ENCODE peak calls at places on chromosomes 13 and 19, in five cellular contexts. One of them, this sample, is unnamed. For H3K36me3, the result is how much of the 10 kb centered on the place peaks cover.

GRCh38 chr19:800360-801029 is 3.2 kb downstream of the PTBP1 start:
- DNase-seq in uterus: no peak
- DNase-seq in upper lobe of left lung: peak
- DNase-seq in body of pancreas: peak
- DNase-seq in IMR-90: no peak
- DNase-seq in this sample: no peak

GRCh38 chr13:50400035-50400726 is 384.9 kb downstream of the KCNRG start:
- DNase-seq in upper lobe of left lung: no peak
- DNase-seq in body of pancreas: peak
- DNase-seq in uterus: peak
- DNase-seq in IMR-90: peak
- DNase-seq in this sample: no peak

GRCh38 chr13:31172001-31172400 is 10.3 kb upstream of the HSPH1 start:
- DNase-seq in uterus: no peak
- DNase-seq in IMR-90: peak
- DNase-seq in body of pancreas: no peak
- DNase-seq in upper lobe of left lung: no peak
- DNase-seq in this sample: no peak

GRCh38 chr19:17078920-17079709 is 3.5 kb downstream of the MYO9B start:
- DNase-seq in upper lobe of left lung: peak
- DNase-seq in uterus: no peak
- DNase-seq in IMR-90: peak
- DNase-seq in body of pancreas: no peak
- DNase-seq in this sample: no peak

GRCh38 chr13:112067871-112068305 is 939 bp downstream of the SOX1 start:
- DNase-seq in upper lobe of left lung: no peak
- DNase-seq in IMR-90: no peak
- DNase-seq in body of pancreas: no peak
- DNase-seq in uterus: no peak
- DNase-seq in this sample: no peak

GRCh38 chr13:49436890-49437289 is 7.0 kb downstream of the CAB39L start:
- DNase-seq in body of pancreas: no peak
- DNase-seq in IMR-90: peak
- DNase-seq in uterus: peak
- DNase-seq in upper lobe of left lung: no peak
- DNase-seq in this sample: peak

GRCh38 chr19:29876414-29876813 is 64.6 kb downstream of the CCNE1 start:
- DNase-seq in uterus: no peak
- DNase-seq in IMR-90: no peak
- DNase-seq in upper lobe of left lung: no peak
- DNase-seq in body of pancreas: no peak
- DNase-seq in this sample: no peak

GRCh38 chr13:30241537-30241936 is 65.8 kb downstream of the KATNAL1 start:
- DNase-seq in uterus: no peak
- DNase-seq in IMR-90: no peak
- DNase-seq in body of pancreas: no peak
- DNase-seq in upper lobe of left lung: no peak
- DNase-seq in this sample: no peak

GRCh38 chr13:30735025-30735967 is at the start of gene ALOX5AP:
- DNase-seq in body of pancreas: no peak
- DNase-seq in uterus: no peak
- DNase-seq in IMR-90: no peak
- DNase-seq in upper lobe of left lung: peak
- DNase-seq in this sample: no peak

GRCh38 chr13:33388254-33388998 is 102.9 kb upstream of the STARD13 start:
- DNase-seq in IMR-90: no peak
- DNase-seq in body of pancreas: no peak
- DNase-seq in uterus: no peak
- DNase-seq in upper lobe of left lung: no peak
- DNase-seq in this sample: no peak

GRCh38 chr19:6226012-6226411 is 53.8 kb downstream of the MLLT1 start:
- DNase-seq in upper lobe of left lung: no peak
- DNase-seq in uterus: no peak
- DNase-seq in body of pancreas: no peak
- DNase-seq in IMR-90: no peak
- DNase-seq in this sample: no peak

GRCh38 chr13:96539791-96540190 is 449.9 kb downstream of the HS6ST3 start:
- DNase-seq in IMR-90: no peak
- DNase-seq in uterus: no peak
- DNase-seq in upper lobe of left lung: no peak
- DNase-seq in body of pancreas: no peak
- DNase-seq in this sample: no peak

GRCh38 chr13:113321546-113321945 is 24.5 kb downstream of the LAMP1 start:
- DNase-seq in IMR-90: no peak
- DNase-seq in body of pancreas: no peak
- DNase-seq in upper lobe of left lung: no peak
- DNase-seq in uterus: no peak
- DNase-seq in this sample: no peak

GRCh38 chr19:31529121-31529520 is 179.9 kb upstream of the TSHZ3 start:
- DNase-seq in uterus: no peak
- DNase-seq in upper lobe of left lung: no peak
- DNase-seq in IMR-90: no peak
- DNase-seq in body of pancreas: no peak
- DNase-seq in this sample: no peak

GRCh38 chr19:16428372-16429036 is 43.3 kb downstream of the EPS15L1 start:
- DNase-seq in IMR-90: no peak
- DNase-seq in uterus: no peak
- DNase-seq in upper lobe of left lung: no peak
- DNase-seq in body of pancreas: no peak
- DNase-seq in this sample: no peak

GRCh38 chr19:56291857-56292256 is 19.3 kb downstream of the EDDM13 start:
- DNase-seq in upper lobe of left lung: no peak
- DNase-seq in IMR-90: no peak
- DNase-seq in body of pancreas: no peak
- DNase-seq in uterus: no peak
- DNase-seq in this sample: no peak

GRCh38 chr13:86856996-86857395 is 814.2 kb upstream of the SLITRK5 start:
- DNase-seq in upper lobe of left lung: no peak
- DNase-seq in uterus: no peak
- DNase-seq in IMR-90: peak
- DNase-seq in body of pancreas: no peak
- DNase-seq in this sample: no peak

GRCh38 chr19:46784262-46785053 is 3.9 kb downstream of the SLC1A5 start:
- DNase-seq in uterus: peak
- DNase-seq in body of pancreas: peak
- DNase-seq in upper lobe of left lung: peak
- DNase-seq in IMR-90: peak
- DNase-seq in this sample: peak

GRCh38 chr13:29929062-29929847 is 78.8 kb upstream of the UBL3 start:
- DNase-seq in upper lobe of left lung: no peak
- DNase-seq in IMR-90: no peak
- DNase-seq in uterus: no peak
- DNase-seq in body of pancreas: no peak
- DNase-seq in this sample: no peak

GRCh38 chr19:33819875-33820781 is 23.5 kb downstream of the KCTD15 start:
- DNase-seq in body of pancreas: peak
- DNase-seq in IMR-90: peak
- DNase-seq in uterus: peak
- DNase-seq in upper lobe of left lung: peak
- DNase-seq in this sample: peak

GRCh38 chr19:53037101-53038097 is 7.1 kb upstream of the ERVV-2 start:
- DNase-seq in upper lobe of left lung: no peak
- DNase-seq in IMR-90: peak
- DNase-seq in body of pancreas: peak
- DNase-seq in uterus: no peak
- DNase-seq in this sample: no peak

GRCh38 chr13:112843392-112844250 is 125.4 kb upstream of the MCF2L start:
- DNase-seq in upper lobe of left lung: no peak
- DNase-seq in body of pancreas: no peak
- DNase-seq in IMR-90: no peak
- DNase-seq in uterus: no peak
- DNase-seq in this sample: no peak

GRCh38 chr19:2547721-2548120 is 71.8 kb downstream of the GADD45B start:
- DNase-seq in IMR-90: no peak
- DNase-seq in uterus: no peak
- DNase-seq in body of pancreas: no peak
- DNase-seq in upper lobe of left lung: no peak
- DNase-seq in this sample: no peak

GRCh38 chr19:13037161-13037560 is 41.9 kb downstream of the NFIX start:
- DNase-seq in body of pancreas: no peak
- DNase-seq in uterus: no peak
- DNase-seq in IMR-90: peak
- DNase-seq in upper lobe of left lung: no peak
- DNase-seq in this sample: no peak

GRCh38 chr19:29517412-29517811 is 8.4 kb upstream of the VSTM2B start:
- DNase-seq in upper lobe of left lung: no peak
- DNase-seq in IMR-90: no peak
- DNase-seq in body of pancreas: no peak
- DNase-seq in uterus: no peak
- DNase-seq in this sample: no peak

GRCh38 chr19:41563847-41564514 is 12.0 kb upstream of the CEACAM21 start:
- DNase-seq in IMR-90: no peak
- DNase-seq in body of pancreas: no peak
- DNase-seq in upper lobe of left lung: no peak
- DNase-seq in uterus: no peak
- DNase-seq in this sample: no peak

GRCh38 chr19:46076951-46077814 is 36.4 kb upstream of the IGFL4 start:
- DNase-seq in IMR-90: peak
- DNase-seq in uterus: peak
- DNase-seq in upper lobe of left lung: no peak
- DNase-seq in body of pancreas: peak
- DNase-seq in this sample: no peak

GRCh38 chr13:97125810-97126738 is 96.1 kb upstream of the MBNL2 start:
- DNase-seq in uterus: peak
- DNase-seq in IMR-90: peak
- DNase-seq in upper lobe of left lung: peak
- DNase-seq in body of pancreas: no peak
- DNase-seq in this sample: no peak

GRCh38 chr13:91398413-91399188 is at the start of gene GPC5:
- DNase-seq in uterus: peak
- DNase-seq in IMR-90: peak
- DNase-seq in upper lobe of left lung: peak
- DNase-seq in body of pancreas: peak
- DNase-seq in this sample: peak

GRCh38 chr19:389935-390289 is 19.0 kb downstream of the C2CD4C start:
- DNase-seq in IMR-90: no peak
- DNase-seq in body of pancreas: no peak
- DNase-seq in uterus: no peak
- DNase-seq in upper lobe of left lung: peak
- DNase-seq in this sample: no peak

GRCh38 chr13:37617162-37617561 is 18.6 kb upstream of the POSTN start:
- DNase-seq in upper lobe of left lung: no peak
- DNase-seq in body of pancreas: no peak
- DNase-seq in uterus: no peak
- DNase-seq in IMR-90: peak
- DNase-seq in this sample: no peak

GRCh38 chr19:35913589-35913988 is 5.5 kb upstream of the TYROBP start:
- DNase-seq in body of pancreas: no peak
- DNase-seq in upper lobe of left lung: no peak
- DNase-seq in IMR-90: peak
- DNase-seq in uterus: no peak
- DNase-seq in this sample: no peak

GRCh38 chr13:40540707-40541044 is 125.8 kb downstream of the FOXO1 start:
- DNase-seq in upper lobe of left lung: no peak
- DNase-seq in IMR-90: no peak
- DNase-seq in uterus: no peak
- DNase-seq in body of pancreas: no peak
- DNase-seq in this sample: no peak

GRCh38 chr13:26943748-26944147 is 183.2 kb upstream of the GPR12 start:
- DNase-seq in IMR-90: no peak
- DNase-seq in upper lobe of left lung: no peak
- DNase-seq in body of pancreas: no peak
- DNase-seq in uterus: no peak
- DNase-seq in this sample: no peak

GRCh38 chr19:19106061-19106551 is 32.2 kb downstream of the TMEM161A start:
- DNase-seq in body of pancreas: no peak
- DNase-seq in IMR-90: no peak
- DNase-seq in upper lobe of left lung: no peak
- DNase-seq in uterus: peak
- DNase-seq in this sample: no peak

GRCh38 chr19:44882063-44882462 is 9.0 kb upstream of the TOMM40 start:
- DNase-seq in uterus: no peak
- DNase-seq in body of pancreas: no peak
- DNase-seq in IMR-90: no peak
- DNase-seq in upper lobe of left lung: no peak
- DNase-seq in this sample: no peak

GRCh38 chr19:31991984-31992655 is 353.3 kb upstream of the ZNF507 start:
- DNase-seq in body of pancreas: no peak
- DNase-seq in uterus: no peak
- DNase-seq in upper lobe of left lung: no peak
- DNase-seq in IMR-90: no peak
- DNase-seq in this sample: no peak

GRCh38 chr13:52450012-52450792 is at the start of gene VPS36:
- DNase-seq in upper lobe of left lung: peak
- DNase-seq in IMR-90: peak
- DNase-seq in body of pancreas: peak
- DNase-seq in uterus: peak
- DNase-seq in this sample: peak

GRCh38 chr19:48958006-48958405 is 3.3 kb downstream of the BAX start:
- DNase-seq in body of pancreas: no peak
- DNase-seq in uterus: no peak
- DNase-seq in upper lobe of left lung: no peak
- DNase-seq in IMR-90: no peak
- DNase-seq in this sample: no peak
- TF ChIP-seq POLR2A in body of pancreas: no peak
- TF ChIP-seq POLR2A in uterus: no peak
- TF ChIP-seq POLR2A in upper lobe of left lung: no peak
- TF ChIP-seq POLR2A in IMR-90: no peak
- TF ChIP-seq POLR2A in this sample: no peak

GRCh38 chr13:44786724-44787123 is 202.5 kb downstream of the NUFIP1 start:
- DNase-seq in IMR-90: no peak
- DNase-seq in uterus: no peak
- DNase-seq in body of pancreas: no peak
- DNase-seq in upper lobe of left lung: no peak
- DNase-seq in this sample: no peak
- H3K36me3 ChIP-seq in IMR-90: under half
- H3K36me3 ChIP-seq in uterus: under half
- H3K36me3 ChIP-seq in body of pancreas: under half
- H3K36me3 ChIP-seq in upper lobe of left lung: under half
- H3K36me3 ChIP-seq in this sample: under half

DNA sequence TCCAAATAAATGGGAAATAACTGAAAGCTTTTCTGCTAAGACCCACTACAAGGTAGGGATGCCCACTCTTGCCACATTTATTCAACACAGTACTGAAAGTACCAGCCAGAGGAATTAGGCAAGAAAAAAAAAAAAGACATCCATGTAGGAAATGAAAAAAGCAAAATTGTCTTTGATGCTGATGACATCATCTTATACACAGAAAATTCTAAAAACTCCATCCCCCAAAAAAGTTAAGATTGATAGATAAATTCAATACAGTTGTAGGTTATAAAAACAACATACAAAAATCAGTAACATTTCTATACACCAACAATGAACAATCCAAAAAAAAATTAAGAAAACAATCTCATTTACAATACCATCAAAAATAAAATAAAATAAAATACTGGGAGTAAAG is 330.4 kb downstream of the RBM26 start:
- DNase-seq in uterus: no peak
- DNase-seq in upper lobe of left lung: no peak
- DNase-seq in IMR-90: no peak
- DNase-seq in body of pancreas: no peak
- DNase-seq in this sample: no peak
- TF ChIP-seq POLR2A in uterus: no peak
- TF ChIP-seq POLR2A in upper lobe of left lung: no peak
- TF ChIP-seq POLR2A in IMR-90: no peak
- TF ChIP-seq POLR2A in body of pancreas: no peak
- TF ChIP-seq POLR2A in this sample: no peak

GRCh38 chr19:4721196-4721595 is 2.4 kb downstream of the DPP9 start:
- DNase-seq in body of pancreas: no peak
- DNase-seq in upper lobe of left lung: no peak
- DNase-seq in uterus: no peak
- DNase-seq in IMR-90: no peak
- DNase-seq in this sample: no peak
- H3K36me3 ChIP-seq in body of pancreas: under half
- H3K36me3 ChIP-seq in upper lobe of left lung: half or more
- H3K36me3 ChIP-seq in uterus: under half
- H3K36me3 ChIP-seq in IMR-90: under half
- H3K36me3 ChIP-seq in this sample: under half